ENCODE peak calls at places on chromosomes 13 and 19, in ten cellular contexts. One of them, this sample, is unnamed.
A peak's percentile ranks its signal among the peaks of the same experiment; 100 is the strongest.

GRCh38 chr19:35383536-35383935 is 12.7 kb downstream of the GPR42 start:
- DNase-seq in cardiac fibroblast: no peak
- DNase-seq in astrocyte of the spinal cord: no peak
- DNase-seq in Calu3: no peak
- DNase-seq in A673: no peak
- DNase-seq in HFF-Myc: no peak
- DNase-seq in MCF 10A: no peak
- DNase-seq in choroid plexus epithelial cell: no peak
- DNase-seq in uterus: no peak
- DNase-seq in fibroblast of mammary gland: no peak
- DNase-seq in this sample: no peak

GRCh38 chr19:57389194-57389729 is 392 bp upstream of the ZNF548 start:
- DNase-seq in cardiac fibroblast: no peak
- DNase-seq in astrocyte of the spinal cord: no peak
- DNase-seq in Calu3: no peak
- DNase-seq in A673: no peak
- DNase-seq in HFF-Myc: no peak
- DNase-seq in MCF 10A: no peak
- DNase-seq in choroid plexus epithelial cell: no peak
- DNase-seq in uterus: no peak
- DNase-seq in fibroblast of mammary gland: no peak
- DNase-seq in this sample: no peak

GRCh38 chr19:30781519-30781918 is 409.3 kb downstream of the ZNF536 start:
- DNase-seq in cardiac fibroblast: no peak
- DNase-seq in astrocyte of the spinal cord: no peak
- DNase-seq in Calu3: no peak
- DNase-seq in A673: peak; percentile 72
- DNase-seq in HFF-Myc: no peak
- DNase-seq in MCF 10A: no peak
- DNase-seq in choroid plexus epithelial cell: no peak
- DNase-seq in uterus: no peak
- DNase-seq in fibroblast of mammary gland: peak; percentile 47
- DNase-seq in this sample: no peak

GRCh38 chr13:112734696-112735547 is 45.1 kb downstream of the ATP11A start:
- DNase-seq in cardiac fibroblast: no peak
- DNase-seq in astrocyte of the spinal cord: no peak
- DNase-seq in Calu3: no peak
- DNase-seq in A673: no peak
- DNase-seq in HFF-Myc: peak; percentile 21
- DNase-seq in MCF 10A: no peak
- DNase-seq in choroid plexus epithelial cell: no peak
- DNase-seq in uterus: no peak
- DNase-seq in fibroblast of mammary gland: no peak
- DNase-seq in this sample: no peak

GRCh38 chr13:113437408-113438010 is 15.8 kb downstream of the ADPRHL1 start:
- DNase-seq in cardiac fibroblast: peak; percentile 9
- DNase-seq in astrocyte of the spinal cord: no peak
- DNase-seq in Calu3: no peak
- DNase-seq in A673: no peak
- DNase-seq in HFF-Myc: no peak
- DNase-seq in MCF 10A: no peak
- DNase-seq in choroid plexus epithelial cell: no peak
- DNase-seq in uterus: no peak
- DNase-seq in fibroblast of mammary gland: no peak
- DNase-seq in this sample: no peak

GRCh38 chr13:41645313-41645712 is 188.0 kb downstream of the RGCC start:
- DNase-seq in cardiac fibroblast: peak; percentile 95
- DNase-seq in astrocyte of the spinal cord: peak; percentile 84
- DNase-seq in Calu3: no peak
- DNase-seq in A673: no peak
- DNase-seq in HFF-Myc: peak; percentile 38
- DNase-seq in MCF 10A: peak; percentile 61
- DNase-seq in choroid plexus epithelial cell: peak; percentile 94
- DNase-seq in uterus: peak; percentile 54
- DNase-seq in fibroblast of mammary gland: peak; percentile 89
- DNase-seq in this sample: peak; percentile 70

GRCh38 chr13:107266657-107267056 is 698.7 kb upstream of the ARGLU1 start:
- DNase-seq in cardiac fibroblast: no peak
- DNase-seq in astrocyte of the spinal cord: no peak
- DNase-seq in Calu3: no peak
- DNase-seq in A673: no peak
- DNase-seq in HFF-Myc: no peak
- DNase-seq in MCF 10A: no peak
- DNase-seq in choroid plexus epithelial cell: peak; percentile 37
- DNase-seq in uterus: no peak
- DNase-seq in fibroblast of mammary gland: no peak
- DNase-seq in this sample: no peak

GRCh38 chr13:57044910-57045309 is 95.8 kb upstream of the PRR20A start:
- DNase-seq in cardiac fibroblast: no peak
- DNase-seq in astrocyte of the spinal cord: no peak
- DNase-seq in Calu3: no peak
- DNase-seq in A673: no peak
- DNase-seq in HFF-Myc: no peak
- DNase-seq in MCF 10A: no peak
- DNase-seq in choroid plexus epithelial cell: no peak
- DNase-seq in uterus: no peak
- DNase-seq in fibroblast of mammary gland: no peak
- DNase-seq in this sample: no peak

GRCh38 chr19:2372076-2372612 is 12.1 kb downstream of the TMPRSS9 start:
- DNase-seq in cardiac fibroblast: no peak
- DNase-seq in astrocyte of the spinal cord: no peak
- DNase-seq in Calu3: no peak
- DNase-seq in A673: no peak
- DNase-seq in HFF-Myc: no peak
- DNase-seq in MCF 10A: no peak
- DNase-seq in choroid plexus epithelial cell: no peak
- DNase-seq in uterus: no peak
- DNase-seq in fibroblast of mammary gland: no peak
- DNase-seq in this sample: no peak

GRCh38 chr13:88303605-88304004 is 632.4 kb downstream of the SLITRK5 start:
- DNase-seq in cardiac fibroblast: no peak
- DNase-seq in astrocyte of the spinal cord: no peak
- DNase-seq in Calu3: no peak
- DNase-seq in A673: no peak
- DNase-seq in HFF-Myc: no peak
- DNase-seq in MCF 10A: no peak
- DNase-seq in choroid plexus epithelial cell: no peak
- DNase-seq in uterus: no peak
- DNase-seq in fibroblast of mammary gland: no peak
- DNase-seq in this sample: no peak

GRCh38 chr19:55189424-55189823 is 9.3 kb upstream of the SYT5 start:
- DNase-seq in cardiac fibroblast: peak; percentile 98
- DNase-seq in astrocyte of the spinal cord: peak; percentile 91
- DNase-seq in Calu3: no peak
- DNase-seq in A673: no peak
- DNase-seq in HFF-Myc: peak; percentile 86
- DNase-seq in MCF 10A: peak; percentile 100
- DNase-seq in choroid plexus epithelial cell: peak; percentile 96
- DNase-seq in uterus: peak; percentile 52
- DNase-seq in fibroblast of mammary gland: peak; percentile 100
- DNase-seq in this sample: peak; percentile 88

GRCh38 chr19:14479309-14479984 is 4.3 kb upstream of the PTGER1 start:
- DNase-seq in cardiac fibroblast: no peak
- DNase-seq in astrocyte of the spinal cord: no peak
- DNase-seq in Calu3: no peak
- DNase-seq in A673: no peak
- DNase-seq in HFF-Myc: no peak
- DNase-seq in MCF 10A: no peak
- DNase-seq in choroid plexus epithelial cell: no peak
- DNase-seq in uterus: no peak
- DNase-seq in fibroblast of mammary gland: no peak
- DNase-seq in this sample: no peak

GRCh38 chr19:3274245-3275067 is 50.0 kb downstream of the CELF5 start:
- DNase-seq in cardiac fibroblast: no peak
- DNase-seq in astrocyte of the spinal cord: no peak
- DNase-seq in Calu3: no peak
- DNase-seq in A673: no peak
- DNase-seq in HFF-Myc: no peak
- DNase-seq in MCF 10A: no peak
- DNase-seq in choroid plexus epithelial cell: no peak
- DNase-seq in uterus: no peak
- DNase-seq in fibroblast of mammary gland: no peak
- DNase-seq in this sample: no peak

GRCh38 chr13:110340812-110341444 is 33.8 kb downstream of the COL4A2 start:
- DNase-seq in cardiac fibroblast: peak; percentile 95
- DNase-seq in astrocyte of the spinal cord: peak; percentile 80
- DNase-seq in Calu3: no peak
- DNase-seq in A673: peak; percentile 77
- DNase-seq in HFF-Myc: no peak
- DNase-seq in MCF 10A: no peak
- DNase-seq in choroid plexus epithelial cell: peak; percentile 84
- DNase-seq in uterus: peak; percentile 91
- DNase-seq in fibroblast of mammary gland: peak; percentile 34
- DNase-seq in this sample: no peak

GRCh38 chr13:100767192-100767591 is 92.6 kb upstream of the TMTC4 start:
- DNase-seq in cardiac fibroblast: no peak
- DNase-seq in astrocyte of the spinal cord: no peak
- DNase-seq in Calu3: no peak
- DNase-seq in A673: no peak
- DNase-seq in HFF-Myc: no peak
- DNase-seq in MCF 10A: no peak
- DNase-seq in choroid plexus epithelial cell: no peak
- DNase-seq in uterus: no peak
- DNase-seq in fibroblast of mammary gland: no peak
- DNase-seq in this sample: no peak

GRCh38 chr13:113596321-113597200 is 12.0 kb downstream of the TFDP1 start:
- DNase-seq in cardiac fibroblast: no peak
- DNase-seq in astrocyte of the spinal cord: no peak
- DNase-seq in Calu3: no peak
- DNase-seq in A673: no peak
- DNase-seq in HFF-Myc: no peak
- DNase-seq in MCF 10A: no peak
- DNase-seq in choroid plexus epithelial cell: no peak
- DNase-seq in uterus: no peak
- DNase-seq in fibroblast of mammary gland: no peak
- DNase-seq in this sample: no peak

DNA sequence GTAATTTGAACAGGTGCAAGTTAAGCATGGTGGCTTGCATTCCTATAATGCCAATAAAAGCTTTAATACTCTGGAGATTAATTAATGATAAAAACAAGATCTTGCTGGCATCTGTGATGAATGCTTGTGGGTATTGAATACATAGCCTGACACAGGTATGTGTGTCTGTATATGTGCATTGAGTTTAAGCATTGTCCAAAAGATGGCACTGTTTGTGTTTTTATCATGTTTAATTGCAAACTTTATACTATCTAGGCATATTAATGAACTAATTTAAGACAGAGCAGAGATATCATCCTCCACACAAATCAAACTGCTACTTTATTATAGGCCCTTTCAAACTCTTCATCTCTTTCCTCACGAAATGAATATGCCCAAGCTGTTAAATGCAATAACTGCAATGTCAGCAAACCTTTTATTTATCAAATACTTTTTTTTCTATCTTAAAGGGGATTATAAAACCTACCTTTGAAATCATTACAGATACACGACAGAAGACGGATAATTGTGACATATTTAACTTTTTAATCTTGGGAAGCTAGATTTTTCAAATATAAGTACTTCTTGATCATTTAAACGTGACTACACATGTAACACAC is 86.5 kb downstream of the TNFSF11 start:
- DNase-seq in cardiac fibroblast: peak; percentile 55
- DNase-seq in astrocyte of the spinal cord: peak; percentile 30
- DNase-seq in Calu3: no peak
- DNase-seq in A673: no peak
- DNase-seq in HFF-Myc: peak; percentile 4
- DNase-seq in MCF 10A: peak; percentile 31
- DNase-seq in choroid plexus epithelial cell: peak; percentile 58
- DNase-seq in uterus: no peak
- DNase-seq in fibroblast of mammary gland: peak; percentile 63
- DNase-seq in this sample: no peak
- TF ChIP-seq CTCF in cardiac fibroblast: peak; percentile 38
- TF ChIP-seq CTCF in astrocyte of the spinal cord: peak; percentile 35
- TF ChIP-seq CTCF in Calu3: no peak
- TF ChIP-seq CTCF in A673: peak; percentile 32
- TF ChIP-seq CTCF in HFF-Myc: peak; percentile 14
- TF ChIP-seq CTCF in MCF 10A: peak; percentile 35
- TF ChIP-seq CTCF in choroid plexus epithelial cell: peak; percentile 53
- TF ChIP-seq CTCF in uterus: no peak
- TF ChIP-seq CTCF in fibroblast of mammary gland: peak; percentile 52
- TF ChIP-seq CTCF in this sample: peak; percentile 27

GRCh38 chr19:7869453-7869909 is 4.7 kb downstream of the PRR36 start:
- DNase-seq in cardiac fibroblast: peak; percentile 47
- DNase-seq in astrocyte of the spinal cord: no peak
- DNase-seq in Calu3: peak; percentile 33
- DNase-seq in A673: peak; percentile 73
- DNase-seq in HFF-Myc: no peak
- DNase-seq in MCF 10A: peak; percentile 79
- DNase-seq in choroid plexus epithelial cell: peak; percentile 51
- DNase-seq in uterus: peak; percentile 64
- DNase-seq in fibroblast of mammary gland: no peak
- DNase-seq in this sample: no peak
- TF ChIP-seq CTCF in cardiac fibroblast: no peak
- TF ChIP-seq CTCF in astrocyte of the spinal cord: no peak
- TF ChIP-seq CTCF in Calu3: no peak
- TF ChIP-seq CTCF in A673: no peak
- TF ChIP-seq CTCF in HFF-Myc: no peak
- TF ChIP-seq CTCF in MCF 10A: no peak
- TF ChIP-seq CTCF in choroid plexus epithelial cell: no peak
- TF ChIP-seq CTCF in uterus: no peak
- TF ChIP-seq CTCF in fibroblast of mammary gland: no peak
- TF ChIP-seq CTCF in this sample: no peak

DNA sequence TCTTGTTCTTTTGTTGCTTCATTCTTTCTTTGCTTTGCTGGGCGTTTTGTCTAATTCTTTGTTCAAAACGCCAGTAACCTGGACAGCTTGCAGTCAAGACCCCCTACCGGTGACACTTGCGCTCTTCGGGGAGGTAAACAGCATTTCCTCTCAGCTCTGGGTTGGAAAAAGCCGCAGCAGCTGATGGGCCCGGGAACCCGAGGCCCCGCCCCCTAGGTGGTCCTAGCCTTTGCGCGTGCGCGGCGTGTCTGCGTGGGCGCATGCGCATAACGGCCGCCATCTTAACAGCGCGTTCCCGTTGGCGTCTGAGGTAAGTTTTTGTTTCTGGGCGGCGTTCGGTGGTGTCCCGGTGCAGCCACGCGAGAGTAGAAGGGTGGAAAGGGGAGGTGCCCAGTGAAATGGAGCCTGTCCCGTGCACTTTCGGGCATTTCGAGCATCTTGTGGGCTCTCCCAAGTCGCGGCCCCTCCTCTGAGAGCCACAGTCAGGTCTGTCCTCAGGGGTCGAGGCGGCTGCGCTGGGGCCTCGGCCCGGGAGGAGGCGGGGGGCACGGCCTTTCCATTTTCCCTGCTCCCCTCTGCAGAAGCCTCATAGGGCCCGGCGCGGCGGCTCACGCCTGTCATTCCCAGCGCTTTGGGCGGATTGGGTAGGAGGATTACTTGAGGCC is at the start of gene ZNF559:
- DNase-seq in cardiac fibroblast: peak; percentile 98
- DNase-seq in astrocyte of the spinal cord: peak; percentile 97
- DNase-seq in Calu3: peak; percentile 93
- DNase-seq in A673: peak; percentile 96
- DNase-seq in HFF-Myc: peak; percentile 81
- DNase-seq in MCF 10A: peak; percentile 95
- DNase-seq in choroid plexus epithelial cell: peak; percentile 98
- DNase-seq in uterus: peak; percentile 96
- DNase-seq in fibroblast of mammary gland: peak; percentile 92
- DNase-seq in this sample: peak; percentile 86
- TF ChIP-seq CTCF in cardiac fibroblast: peak; percentile 31
- TF ChIP-seq CTCF in astrocyte of the spinal cord: peak; percentile 27
- TF ChIP-seq CTCF in Calu3: no peak
- TF ChIP-seq CTCF in A673: peak; percentile 43
- TF ChIP-seq CTCF in HFF-Myc: peak; percentile 35
- TF ChIP-seq CTCF in MCF 10A: no peak
- TF ChIP-seq CTCF in choroid plexus epithelial cell: peak; percentile 51
- TF ChIP-seq CTCF in uterus: peak; percentile 35
- TF ChIP-seq CTCF in fibroblast of mammary gland: peak; percentile 28
- TF ChIP-seq CTCF in this sample: peak; percentile 27

GRCh38 chr19:27776020-27776419 is 1436.9 kb downstream of the UQCRFS1 start:
- DNase-seq in cardiac fibroblast: peak; percentile 90
- DNase-seq in astrocyte of the spinal cord: peak; percentile 15
- DNase-seq in Calu3: no peak
- DNase-seq in A673: peak; percentile 53
- DNase-seq in HFF-Myc: no peak
- DNase-seq in MCF 10A: peak; percentile 80
- DNase-seq in choroid plexus epithelial cell: peak; percentile 78
- DNase-seq in uterus: no peak
- DNase-seq in fibroblast of mammary gland: peak; percentile 82
- DNase-seq in this sample: no peak
- TF ChIP-seq CTCF in cardiac fibroblast: peak; percentile 79
- TF ChIP-seq CTCF in astrocyte of the spinal cord: peak; percentile 41
- TF ChIP-seq CTCF in Calu3: peak; percentile 24
- TF ChIP-seq CTCF in A673: no peak
- TF ChIP-seq CTCF in HFF-Myc: peak; percentile 44
- TF ChIP-seq CTCF in MCF 10A: peak; percentile 13
- TF ChIP-seq CTCF in choroid plexus epithelial cell: peak; percentile 71
- TF ChIP-seq CTCF in uterus: no peak
- TF ChIP-seq CTCF in fibroblast of mammary gland: peak; percentile 53
- TF ChIP-seq CTCF in this sample: no peak

This sample was measured in AG09319.